ENCODE peak calls at places on chromosome 21, in seven cellular contexts. X is mucosa of descending colon, K is psoas muscle, A is ovary, U is B cell, Q is Panc1, W is bronchial epithelial cell. P is an unnamed sample.

GRCh38 chr21:42312626-42313104 is 2.5 kb downstream of the TFF3 start:
- DNase-seq in W (no peak), U (no peak), Q (no peak), A (no peak), K (no peak), X (peak), P (no peak)

GRCh38 chr21:32364801-32365200 is 28.0 kb downstream of the URB1 start:
- DNase-seq in K (no peak), U (no peak), W (no peak), A (no peak), X (no peak), Q (no peak), P (no peak)

GRCh38 chr21:42227909-42228708 is 9.2 kb downstream of the ABCG1 start:
- DNase-seq in K (peak), A (no peak), U (peak), W (peak), Q (no peak), X (peak), P (peak)

GRCh38 chr21:33317226-33317625 is 7.5 kb upstream of the IFNAR1 start:
- DNase-seq in K (no peak), W (no peak), U (no peak), A (no peak), X (no peak), Q (no peak), P (no peak)

GRCh38 chr21:27649323-27649722 is 682.4 kb upstream of the ADAMTS5 start:
- DNase-seq in A (no peak), X (no peak), Q (no peak), K (no peak), U (no peak), W (peak), P (no peak)

GRCh38 chr21:41675574-41675973 is 91.3 kb downstream of the RIPK4 start:
- DNase-seq in K (no peak), Q (no peak), U (no peak), X (no peak), A (no peak), W (no peak), P (no peak)

GRCh38 chr21:32182449-32182848 is 96.4 kb downstream of the MIS18A start:
- DNase-seq in K (no peak), A (no peak), Q (no peak), X (no peak), W (no peak), U (no peak), P (no peak)

GRCh38 chr21:14889080-14889805 is 175.6 kb downstream of the NRIP1 start:
- DNase-seq in U (no peak), X (no peak), K (no peak), W (peak), A (no peak), Q (no peak), P (no peak)

GRCh38 chr21:42486120-42486519 is 9.9 kb downstream of the RSPH1 start:
- DNase-seq in Q (no peak), W (no peak), K (no peak), U (no peak), A (no peak), X (no peak), P (no peak)

DNA sequence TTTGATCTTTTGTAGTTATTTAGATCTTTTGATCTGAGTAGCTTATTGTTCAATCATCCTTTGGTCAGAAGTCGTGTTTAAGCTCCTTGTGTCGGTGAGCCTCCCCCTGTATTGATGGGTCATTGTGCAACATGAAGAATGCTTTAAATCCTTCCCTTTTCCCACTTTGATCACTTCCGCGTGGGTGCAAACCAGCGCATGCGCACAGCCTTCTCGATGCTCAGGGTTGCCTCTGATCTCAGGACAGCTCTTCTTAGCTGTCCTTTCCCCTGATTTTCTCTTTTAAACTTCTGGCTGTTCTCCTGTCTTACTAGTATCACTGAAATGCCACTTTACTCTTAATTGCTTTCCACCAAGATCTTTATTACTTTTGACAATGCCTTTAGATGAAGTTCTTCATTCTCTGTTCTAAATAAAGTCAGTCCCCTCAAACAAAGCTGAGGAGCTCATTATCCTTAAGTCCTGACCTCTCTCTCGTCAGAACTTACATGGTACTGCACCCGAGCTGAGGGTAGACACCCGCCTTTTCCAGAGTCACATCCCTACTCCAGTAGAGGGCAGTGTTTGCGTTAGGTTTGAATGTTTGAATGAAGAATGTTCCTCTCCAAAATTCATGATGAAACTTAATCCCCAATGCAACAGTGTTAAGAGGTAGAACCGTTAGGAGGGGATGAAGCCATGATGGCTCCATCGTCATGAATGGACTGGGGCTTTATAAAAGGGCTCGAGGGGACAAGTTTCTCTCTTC is 547.9 kb upstream of the TMPRSS15 start:
- DNase-seq in X (no peak), U (peak), W (no peak), K (no peak), Q (peak), A (no peak), P (no peak)
- TF ChIP-seq CTCF in X (peak), U (no peak), W (no peak), K (no peak), Q (peak), A (no peak), P (peak)

GRCh38 chr21:44712203-44713028 is 1.0 kb upstream of the TSPEAR start:
- DNase-seq in W (no peak), Q (no peak), A (peak), K (peak), X (no peak), U (no peak), P (no peak)

GRCh38 chr21:44710756-44711326 is 531 bp downstream of the TSPEAR start:
- DNase-seq in Q (no peak), W (peak), X (no peak), K (peak), A (peak), U (no peak), P (no peak)

GRCh38 chr21:44710294-44710665 is 1.1 kb downstream of the TSPEAR start:
- DNase-seq in K (peak), W (no peak), U (no peak), Q (no peak), X (no peak), A (peak), P (no peak)

GRCh38 chr21:44713130-44713529 is 1.8 kb upstream of the TSPEAR start:
- DNase-seq in K (peak), A (peak), Q (no peak), X (no peak), U (no peak), W (no peak), P (no peak)

GRCh38 chr21:44711327-44712202 is at the start of gene TSPEAR:
- DNase-seq in A (peak), K (peak), U (no peak), Q (no peak), X (no peak), W (no peak), P (no peak)
- TF ChIP-seq CTCF in A (no peak), K (no peak), U (no peak), Q (no peak), X (no peak), W (no peak), P (no peak)

GRCh38 chr21:25560151-25560783 is 47.0 kb downstream of the MRPL39 start:
- DNase-seq in A (no peak), K (no peak), U (no peak), W (no peak), X (no peak), Q (no peak), P (no peak)

GRCh38 chr21:25562660-25563059 is 44.6 kb downstream of the MRPL39 start:
- DNase-seq in W (no peak), X (no peak), K (no peak), U (no peak), Q (no peak), A (no peak), P (no peak)

GRCh38 chr21:25563399-25564116 is 43.7 kb downstream of the MRPL39 start:
- DNase-seq in Q (no peak), U (no peak), W (no peak), A (no peak), X (no peak), K (no peak), P (peak)

GRCh38 chr21:25564349-25564948 is 42.8 kb downstream of the MRPL39 start:
- DNase-seq in U (no peak), K (no peak), A (no peak), X (no peak), W (no peak), Q (no peak), P (no peak)

DNA sequence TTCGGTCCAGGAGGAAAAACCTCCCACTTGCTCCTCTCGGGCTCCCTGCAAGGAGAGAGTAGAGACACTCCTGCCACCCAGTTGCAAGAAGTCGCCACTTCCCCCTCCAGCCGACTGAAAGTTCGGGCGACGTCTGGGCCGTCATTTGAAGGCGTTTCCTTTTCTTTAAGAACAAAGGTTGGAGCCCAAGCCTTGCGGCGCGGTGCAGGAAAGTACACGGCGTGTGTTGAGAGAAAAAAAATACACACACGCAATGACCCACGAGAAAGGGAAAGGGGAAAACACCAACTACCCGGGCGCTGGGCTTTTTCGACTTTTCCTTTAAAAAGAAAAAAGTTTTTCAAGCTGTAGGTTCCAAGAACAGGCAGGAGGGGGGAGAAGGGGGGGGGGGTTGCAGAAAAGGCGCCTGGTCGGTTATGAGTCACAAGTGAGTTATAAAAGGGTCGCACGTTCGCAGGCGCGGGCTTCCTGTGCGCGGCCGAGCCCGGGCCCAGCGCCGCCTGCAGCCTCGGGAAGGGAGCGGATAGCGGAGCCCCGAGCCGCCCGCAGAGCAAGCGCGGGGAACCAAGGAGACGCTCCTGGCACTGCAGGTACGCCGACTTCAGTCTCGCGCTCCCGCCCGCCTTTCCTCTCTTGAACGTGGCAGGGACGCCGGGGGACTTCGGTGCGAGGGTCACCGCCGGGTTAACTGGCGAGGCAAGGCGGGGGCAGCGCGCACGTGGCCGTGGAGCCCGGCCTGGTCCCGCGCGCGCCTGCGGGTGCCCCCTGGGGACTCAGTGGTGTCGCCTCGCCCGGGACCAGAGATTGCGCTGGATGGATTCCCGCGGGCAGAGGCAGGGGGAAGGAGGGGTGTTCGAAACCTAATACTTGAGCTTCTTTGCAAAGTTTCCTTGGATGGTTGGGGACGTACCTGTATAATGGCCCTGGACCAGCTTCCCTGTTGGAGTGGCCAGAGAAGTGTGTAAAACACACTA is 45.3 kb downstream of the MRPL39 start:
- DNase-seq in K (peak), A (peak), X (peak), Q (no peak), U (peak), W (peak), P (peak)
- TF ChIP-seq CTCF in K (peak), A (peak), X (no peak), Q (peak), U (peak), W (peak), P (peak)

DNA sequence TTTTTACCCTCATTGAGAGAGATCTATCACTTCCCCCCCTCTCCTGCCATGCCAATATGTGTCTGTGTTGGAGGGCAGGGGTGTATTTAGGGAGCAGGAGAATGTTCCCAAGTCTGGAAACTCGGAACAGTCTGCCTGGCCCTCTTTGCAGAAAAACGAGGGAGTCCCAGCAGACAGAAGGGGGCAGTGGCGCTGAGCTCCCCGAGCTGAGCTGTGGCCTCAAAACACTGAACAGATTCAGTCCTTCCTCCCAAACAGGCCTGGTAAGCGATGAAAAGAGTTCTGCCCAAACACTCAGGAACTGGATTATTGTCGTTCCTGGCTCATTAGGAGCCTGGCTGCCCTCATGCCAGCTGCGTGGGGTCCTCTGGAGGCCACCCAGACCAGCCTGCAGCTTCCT is 981 bp downstream of the CLDN14 start:
- DNase-seq in U (no peak), A (no peak), W (peak), K (no peak), X (no peak), Q (no peak), P (no peak)
- TF ChIP-seq CTCF in U (no peak), A (no peak), W (peak), K (no peak), X (no peak), Q (no peak), P (peak)

GRCh38 chr21:34642211-34643075 is 26.4 kb upstream of the CLIC6 start:
- DNase-seq in Q (no peak), U (peak), W (peak), K (no peak), A (no peak), X (no peak), P (peak)

GRCh38 chr21:34636961-34637360 is 22.0 kb upstream of the RCAN1 start:
- DNase-seq in K (no peak), A (no peak), X (no peak), W (no peak), Q (no peak), U (no peak), P (no peak)

GRCh38 chr21:34639882-34640788 is 25.2 kb upstream of the RCAN1 start:
- DNase-seq in W (no peak), Q (no peak), K (no peak), A (no peak), X (no peak), U (no peak), P (peak)

GRCh38 chr21:34640858-34641257 is 25.9 kb upstream of the RCAN1 start:
- DNase-seq in K (no peak), Q (no peak), X (no peak), A (no peak), U (no peak), W (peak), P (no peak)

DNA sequence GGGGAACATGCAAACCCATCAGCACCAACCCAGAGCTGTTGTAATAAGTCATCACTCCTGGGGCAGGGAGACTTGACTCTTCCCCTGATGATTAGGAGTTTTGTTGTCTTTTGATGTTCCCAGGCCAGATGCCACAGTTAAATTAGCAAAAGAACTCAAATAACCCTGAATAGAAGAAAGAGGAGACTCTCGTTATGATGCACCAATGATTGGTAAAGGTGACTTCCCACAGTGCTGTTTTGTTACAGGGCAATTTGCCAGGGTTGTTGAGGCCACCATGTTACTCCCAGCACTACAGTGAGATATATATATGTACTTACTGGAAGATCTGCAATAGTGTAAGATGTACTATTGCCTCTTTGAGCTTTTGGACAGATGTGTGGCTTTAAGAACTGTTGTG is 24.3 kb upstream of the RCAN1 start:
- DNase-seq in U (no peak), X (no peak), K (no peak), W (no peak), Q (no peak), A (no peak), P (no peak)
- TF ChIP-seq CTCF in U (no peak), X (no peak), K (no peak), W (no peak), Q (no peak), A (no peak), P (no peak)

GRCh38 chr21:29342394-29342957 is 43.8 kb downstream of the BACH1 start:
- DNase-seq in U (no peak), Q (no peak), W (peak), K (peak), A (no peak), X (peak), P (peak)
- TF ChIP-seq CTCF in U (no peak), Q (no peak), W (no peak), K (no peak), A (no peak), X (no peak), P (peak)

GRCh38 chr21:45010860-45011259 is 63.5 kb upstream of the ADARB1 start:
- DNase-seq in U (no peak), Q (no peak), W (no peak), K (peak), A (no peak), X (peak), P (no peak)

GRCh38 chr21:45012661-45013270 is 61.6 kb upstream of the ADARB1 start:
- DNase-seq in X (peak), Q (no peak), U (no peak), W (peak), K (peak), A (no peak), P (no peak)

GRCh38 chr21:45013271-45013841 is 61.0 kb upstream of the ADARB1 start:
- DNase-seq in W (no peak), K (no peak), Q (no peak), A (no peak), X (peak), U (no peak), P (no peak)

GRCh38 chr21:45011426-45011825 is 63.0 kb upstream of the ADARB1 start:
- DNase-seq in U (no peak), K (peak), Q (no peak), W (no peak), A (no peak), X (peak), P (no peak)

DNA sequence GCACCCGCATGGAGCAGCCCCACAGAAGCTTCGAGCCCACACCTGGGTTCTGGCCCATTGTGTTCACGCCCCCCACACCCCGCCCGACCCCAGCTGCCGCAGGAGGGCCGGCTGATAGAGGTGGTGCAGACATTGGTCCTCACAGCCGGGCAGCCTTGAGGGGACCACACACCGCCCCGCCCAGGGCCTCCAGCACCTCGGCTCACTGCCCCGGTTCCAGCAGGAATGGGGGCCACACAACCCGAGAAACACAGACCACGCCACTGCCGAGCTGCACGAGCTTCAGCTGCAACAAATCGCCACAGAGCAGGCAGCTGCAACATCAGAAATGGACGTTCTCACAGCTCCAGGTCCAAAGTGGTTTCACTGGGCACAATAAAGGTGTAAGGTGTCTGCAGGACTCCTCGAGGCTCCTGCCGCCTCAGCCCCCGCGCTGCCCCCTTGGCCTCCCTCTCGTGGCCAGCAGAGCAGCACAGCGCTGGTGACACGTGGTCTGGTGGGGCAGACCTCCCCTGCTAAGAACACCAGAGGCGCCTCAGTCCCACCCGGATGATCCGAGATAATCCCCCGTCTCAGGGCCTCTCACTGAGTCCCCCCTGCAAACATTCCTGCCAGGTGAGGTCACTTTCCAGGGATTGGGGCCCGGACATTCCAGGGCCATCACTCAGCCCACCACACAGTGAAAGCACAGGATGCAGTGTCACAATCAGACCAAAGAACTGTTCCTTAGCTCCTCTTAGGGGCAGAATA is 62.3 kb upstream of the ADARB1 start:
- DNase-seq in K (peak), U (no peak), Q (peak), W (peak), A (peak), X (peak), P (no peak)
- TF ChIP-seq CTCF in K (peak), U (no peak), Q (no peak), W (no peak), A (no peak), X (no peak), P (no peak)

GRCh38 chr21:17925900-17926299 is 106.7 kb upstream of the C21orf91 start:
- DNase-seq in K (no peak), X (no peak), W (peak), A (no peak), Q (no peak), U (no peak), P (no peak)
- TF ChIP-seq CTCF in K (peak), X (peak), W (peak), A (no peak), Q (peak), U (no peak), P (peak)

GRCh38 chr21:30831194-30831765 is 1.7 kb upstream of the KRTAP7-1 start:
- DNase-seq in X (no peak), K (no peak), W (peak), A (no peak), Q (no peak), U (peak), P (peak)

DNA sequence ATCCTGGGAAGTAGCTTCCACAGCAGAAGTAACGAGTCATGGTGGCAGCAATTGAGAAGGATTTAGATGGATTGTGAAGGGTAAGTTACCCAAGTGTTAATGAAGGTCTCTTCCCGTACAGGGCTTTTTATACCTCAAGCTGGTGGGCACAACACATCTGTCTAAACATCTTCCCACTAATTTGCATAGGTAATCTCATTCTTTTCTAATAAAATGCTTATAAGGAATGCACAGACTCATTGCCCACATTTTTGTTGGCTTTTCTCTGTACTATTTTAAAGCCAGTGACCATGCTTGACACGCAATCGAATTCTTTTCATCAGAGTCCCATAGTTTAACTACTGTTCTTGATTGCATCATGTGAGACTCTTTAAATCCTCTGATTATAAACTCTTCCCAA is at the start of gene KRTAP7-1:
- DNase-seq in W (no peak), A (no peak), K (no peak), U (no peak), X (no peak), Q (no peak), P (no peak)
- TF ChIP-seq CTCF in W (no peak), A (no peak), K (no peak), U (no peak), X (no peak), Q (no peak), P (no peak)